ENCODE peak calls at places on chromosomes 6 and 20, in seven cellular contexts. V, A, H, L, T, U and I are unnamed samples.

GRCh38 chr6:54102239-54102638 is 9.0 kb upstream of the MLIP start:
- DNase-seq in V (no peak), A (no peak), H (no peak), L (no peak), T (no peak), U (no peak), I (no peak)

GRCh38 chr6:119348308-119349040 is 1.1 kb downstream of the MAN1A1 start:
- DNase-seq in V (peak), A (peak), H (peak), L (peak), T (peak), U (no peak), I (peak)

GRCh38 chr6:38815250-38815649 is 100.1 kb downstream of the DNAH8 start:
- DNase-seq in V (no peak), A (no peak), H (no peak), L (no peak), T (no peak), U (no peak), I (no peak)

GRCh38 chr20:41969656-41970055 is 351.5 kb upstream of the CHD6 start:
- DNase-seq in V (no peak), A (no peak), H (no peak), L (no peak), T (no peak), U (peak), I (no peak)

GRCh38 chr20:51275816-51276215 is 252.9 kb upstream of the KCNG1 start:
- DNase-seq in V (no peak), A (no peak), H (no peak), L (no peak), T (no peak), U (peak), I (no peak)

GRCh38 chr20:53515749-53516148 is 77.9 kb downstream of the ZNF217 start:
- DNase-seq in V (no peak), A (no peak), H (no peak), L (no peak), T (no peak), U (no peak), I (no peak)

GRCh38 chr20:47019106-47019824 is 124.6 kb downstream of the EYA2 start:
- DNase-seq in V (no peak), A (no peak), H (no peak), L (no peak), T (no peak), U (no peak), I (no peak)

GRCh38 chr20:13649548-13649947 is 10.8 kb upstream of the TASP1 start:
- DNase-seq in V (no peak), A (no peak), H (no peak), L (no peak), T (no peak), U (no peak), I (no peak)

GRCh38 chr6:167684276-167685104 is 142.2 kb upstream of the AFDN start:
- DNase-seq in V (no peak), A (no peak), H (no peak), L (no peak), T (no peak), U (no peak), I (no peak)

GRCh38 chr6:133187657-133188453 is 53.3 kb upstream of the EYA4 start:
- DNase-seq in V (no peak), A (no peak), H (no peak), L (no peak), T (no peak), U (no peak), I (no peak)

GRCh38 chr20:20594171-20594530 is 118.3 kb downstream of the RALGAPA2 start:
- DNase-seq in V (peak), A (no peak), H (peak), L (peak), T (no peak), U (peak), I (peak)